ENCODE peak calls at places on chromosomes 6 and 20, in five cellular contexts. One of them, this sample, is unnamed.

GRCh38 chr20:2178328-2179232 is 77.0 kb downstream of the STK35 start:
- DNase-seq in astrocyte of the cerebellum: no peak
- DNase-seq in endodermal cell: no peak
- DNase-seq in HT1080: no peak
- DNase-seq in ureter: no peak
- DNase-seq in this sample: no peak

GRCh38 chr20:34403908-34404307 is 40.8 kb downstream of the ITCH start:
- DNase-seq in astrocyte of the cerebellum: no peak
- DNase-seq in HT1080: no peak
- DNase-seq in ureter: no peak
- DNase-seq in endodermal cell: no peak
- DNase-seq in this sample: no peak

GRCh38 chr6:100998111-100998510 is 117.0 kb upstream of the ASCC3 start:
- DNase-seq in endodermal cell: no peak
- DNase-seq in ureter: no peak
- DNase-seq in HT1080: peak; percentile 85
- DNase-seq in astrocyte of the cerebellum: no peak
- DNase-seq in this sample: no peak

GRCh38 chr6:31144296-31144969 is 5.6 kb upstream of the PSORS1C2 start:
- DNase-seq in ureter: no peak
- DNase-seq in endodermal cell: no peak
- DNase-seq in HT1080: no peak
- DNase-seq in astrocyte of the cerebellum: no peak
- DNase-seq in this sample: no peak

GRCh38 chr20:57479196-57479595 is 45.7 kb downstream of the CTCFL start:
- DNase-seq in HT1080: no peak
- DNase-seq in astrocyte of the cerebellum: no peak
- DNase-seq in ureter: no peak
- DNase-seq in endodermal cell: peak; percentile 22
- DNase-seq in this sample: no peak

GRCh38 chr6:136150961-136151360 is 99.2 kb downstream of the MTFR2 start:
- DNase-seq in ureter: no peak
- DNase-seq in HT1080: no peak
- DNase-seq in endodermal cell: no peak
- DNase-seq in astrocyte of the cerebellum: no peak
- DNase-seq in this sample: no peak

GRCh38 chr6:112016335-112016734 is 37.6 kb upstream of the CCN6 start:
- DNase-seq in endodermal cell: no peak
- DNase-seq in astrocyte of the cerebellum: no peak
- DNase-seq in ureter: no peak
- DNase-seq in HT1080: peak; percentile 44
- DNase-seq in this sample: no peak

GRCh38 chr20:294602-295001 is 2.8 kb upstream of the ZCCHC3 start:
- DNase-seq in HT1080: no peak
- DNase-seq in ureter: no peak
- DNase-seq in astrocyte of the cerebellum: no peak
- DNase-seq in endodermal cell: no peak
- DNase-seq in this sample: no peak

GRCh38 chr6:45504947-45505346 is 127.2 kb upstream of the SUPT3H start:
- DNase-seq in HT1080: peak; percentile 75
- DNase-seq in endodermal cell: peak; percentile 83
- DNase-seq in ureter: no peak
- DNase-seq in astrocyte of the cerebellum: peak; percentile 40
- DNase-seq in this sample: no peak

GRCh38 chr6:126539022-126539421 is 199.1 kb downstream of the CENPW start:
- DNase-seq in HT1080: peak; percentile 92
- DNase-seq in astrocyte of the cerebellum: peak; percentile 37
- DNase-seq in endodermal cell: no peak
- DNase-seq in ureter: no peak
- DNase-seq in this sample: no peak

GRCh38 chr6:14053776-14054175 is 63.8 kb upstream of the CD83 start:
- DNase-seq in ureter: no peak
- DNase-seq in HT1080: no peak
- DNase-seq in astrocyte of the cerebellum: no peak
- DNase-seq in endodermal cell: no peak
- DNase-seq in this sample: no peak

GRCh38 chr20:37968726-37969401 is 64.4 kb downstream of the TTI1 start:
- DNase-seq in HT1080: peak; percentile 67
- DNase-seq in astrocyte of the cerebellum: no peak
- DNase-seq in endodermal cell: peak; percentile 78
- DNase-seq in ureter: no peak
- DNase-seq in this sample: peak; percentile 91

GRCh38 chr20:35972445-35972844 is 4.1 kb downstream of the CNBD2 start:
- DNase-seq in HT1080: no peak
- DNase-seq in endodermal cell: no peak
- DNase-seq in astrocyte of the cerebellum: no peak
- DNase-seq in ureter: no peak
- DNase-seq in this sample: no peak

GRCh38 chr6:108673153-108673552 is 112.4 kb downstream of the FOXO3 start:
- DNase-seq in HT1080: no peak
- DNase-seq in ureter: no peak
- DNase-seq in astrocyte of the cerebellum: no peak
- DNase-seq in endodermal cell: no peak
- DNase-seq in this sample: no peak

This sample was measured in retinal pigment epithelial cell.